ENCODE peak calls at places on chromosomes 3 and 15, in four cellular contexts. One of them, this sample, is unnamed.

GRCh38 chr3:133890037-133890436 is 5.6 kb downstream of the RAB6B start:
- DNase-seq in GM19239: no peak
- DNase-seq in psoas muscle: no peak
- DNase-seq in colonic mucosa: no peak
- DNase-seq in this sample: no peak

GRCh38 chr15:69973102-69973714 is 124.5 kb downstream of the TLE3 start:
- DNase-seq in colonic mucosa: peak
- DNase-seq in psoas muscle: no peak
- DNase-seq in GM19239: no peak
- DNase-seq in this sample: peak

GRCh38 chr3:76083992-76084391 is 298.6 kb upstream of the ZNF717 start:
- DNase-seq in GM19239: no peak
- DNase-seq in colonic mucosa: no peak
- DNase-seq in psoas muscle: no peak
- DNase-seq in this sample: no peak

GRCh38 chr3:45960289-45960688 is 17.0 kb downstream of the CXCR6 start:
- DNase-seq in colonic mucosa: no peak
- DNase-seq in psoas muscle: no peak
- DNase-seq in GM19239: no peak
- DNase-seq in this sample: no peak

GRCh38 chr3:9700536-9700935 is 3.1 kb upstream of the CPNE9 start:
- DNase-seq in psoas muscle: no peak
- DNase-seq in colonic mucosa: no peak
- DNase-seq in GM19239: no peak
- DNase-seq in this sample: no peak

GRCh38 chr3:154062513-154062912 is 58.7 kb upstream of the ARHGEF26 start:
- DNase-seq in GM19239: no peak
- DNase-seq in colonic mucosa: no peak
- DNase-seq in psoas muscle: no peak
- DNase-seq in this sample: no peak

GRCh38 chr15:41581110-41581509 is 22.1 kb downstream of the TYRO3 start:
- DNase-seq in GM19239: no peak
- DNase-seq in psoas muscle: no peak
- DNase-seq in colonic mucosa: no peak
- DNase-seq in this sample: no peak

GRCh38 chr3:48543271-48543866 is 13.2 kb downstream of the PFKFB4 start:
- DNase-seq in GM19239: no peak
- DNase-seq in colonic mucosa: no peak
- DNase-seq in psoas muscle: peak
- DNase-seq in this sample: peak

GRCh38 chr3:129732200-129732876 is 125.9 kb upstream of the PLXND1 start:
- DNase-seq in GM19239: no peak
- DNase-seq in psoas muscle: no peak
- DNase-seq in colonic mucosa: no peak
- DNase-seq in this sample: no peak

GRCh38 chr3:72299321-72299802 is 514.4 kb upstream of the PROK2 start:
- DNase-seq in psoas muscle: peak
- DNase-seq in colonic mucosa: no peak
- DNase-seq in GM19239: no peak
- DNase-seq in this sample: no peak

GRCh38 chr3:179801263-179801662 is 148.4 kb downstream of the USP13 start:
- DNase-seq in colonic mucosa: no peak
- DNase-seq in psoas muscle: no peak
- DNase-seq in GM19239: no peak
- DNase-seq in this sample: no peak

GRCh38 chr3:14001136-14001535 is 121.3 kb upstream of the WNT7A start:
- DNase-seq in colonic mucosa: no peak
- DNase-seq in psoas muscle: no peak
- DNase-seq in GM19239: no peak
- DNase-seq in this sample: no peak

GRCh38 chr15:25416693-25417092 is 22.1 kb downstream of the UBE3A start:
- DNase-seq in GM19239: no peak
- DNase-seq in psoas muscle: no peak
- DNase-seq in colonic mucosa: no peak
- DNase-seq in this sample: no peak

GRCh38 chr3:156474560-156475389 is 80.1 kb downstream of the SSR3 start:
- DNase-seq in psoas muscle: no peak
- DNase-seq in colonic mucosa: no peak
- DNase-seq in GM19239: no peak
- DNase-seq in this sample: no peak

This sample was measured in mucosa of gallbladder.